ENCODE peak calls at places on chromosomes 6 and 20, in four cellular contexts. T, B, V and N are unnamed samples.

GRCh38 chr6:45132059-45132458 is 196.1 kb upstream of the RUNX2 start:
- DNase-seq in B (peak; percentile 31), T (peak; percentile 28), V (no peak), N (peak; percentile 37)

GRCh38 chr6:16238057-16238657 is at the start of gene GMPR:
- DNase-seq in B (peak; percentile 79), T (peak; percentile 54), V (peak; percentile 27), N (peak; percentile 91)

GRCh38 chr6:6497976-6498375 is 90.5 kb upstream of the LY86 start:
- DNase-seq in B (no peak), T (no peak), V (no peak), N (no peak)

GRCh38 chr6:25112207-25112874 is 166.8 kb upstream of the CARMIL1 start:
- DNase-seq in T (no peak), B (no peak), V (peak; percentile 88), N (peak; percentile 60)

GRCh38 chr6:91043751-91044150 is 456.9 kb upstream of the MAP3K7 start:
- DNase-seq in T (no peak), B (no peak), V (no peak), N (no peak)

GRCh38 chr6:111230351-111231077 is 143.2 kb downstream of the SLC16A10 start:
- DNase-seq in V (peak; percentile 67), T (peak; percentile 86), B (peak; percentile 87), N (peak; percentile 80)

GRCh38 chr6:154893927-154894326 is 101.2 kb upstream of the TIAM2 start:
- DNase-seq in V (no peak), B (peak; percentile 51), T (peak; percentile 46), N (peak; percentile 64)

GRCh38 chr6:151291145-151292055 is 51.6 kb downstream of the AKAP12 start:
- DNase-seq in B (no peak), V (no peak), T (peak; percentile 88), N (peak; percentile 84)

GRCh38 chr6:109457596-109457996 is 2.0 kb upstream of the MICAL1 start:
- DNase-seq in V (no peak), B (peak; percentile 62), T (no peak), N (no peak)

GRCh38 chr6:53593001-53593488 is 48.1 kb upstream of the GCLC start:
- DNase-seq in V (peak; percentile 74), B (peak; percentile 88), T (peak; percentile 94), N (peak; percentile 28)

GRCh38 chr6:144090384-144090783 is 5.0 kb downstream of the SF3B5 start:
- DNase-seq in V (no peak), B (peak; percentile 14), T (no peak), N (no peak)

GRCh38 chr6:72748759-72749158 is 126.9 kb downstream of the KCNQ5 start:
- DNase-seq in B (peak; percentile 93), T (peak; percentile 95), V (peak; percentile 98), N (peak; percentile 95)

GRCh38 chr20:48234951-48235350 is 449.7 kb upstream of the SULF2 start:
- DNase-seq in B (no peak), T (no peak), V (no peak), N (no peak)

GRCh38 chr6:84466521-84466920 is 239.1 kb upstream of the CEP162 start:
- DNase-seq in B (peak; percentile 81), V (peak; percentile 48), T (peak; percentile 88), N (peak; percentile 35)

GRCh38 chr6:85273870-85274269 is 176.0 kb upstream of the NT5E start:
- DNase-seq in B (peak; percentile 43), T (no peak), V (peak; percentile 2), N (no peak)

GRCh38 chr20:58547527-58548475 is 32.6 kb upstream of the APCDD1L start:
- DNase-seq in T (peak; percentile 89), B (peak; percentile 33), V (no peak), N (peak; percentile 42)

GRCh38 chr20:6818033-6818808 is 50.7 kb downstream of the BMP2 start:
- DNase-seq in V (no peak), T (peak; percentile 16), B (no peak), N (no peak)

GRCh38 chr6:41707565-41708200 is 27.7 kb downstream of the TFEB start:
- DNase-seq in T (no peak), V (no peak), B (no peak), N (no peak)

GRCh38 chr6:35027807-35028206 is 113.3 kb downstream of the TCP11 start:
- DNase-seq in B (no peak), V (no peak), T (no peak), N (no peak)

GRCh38 chr20:36672991-36673390 is 27.0 kb upstream of the SLA2 start:
- DNase-seq in T (no peak), V (no peak), B (no peak), N (no peak)

GRCh38 chr6:34518669-34519365 is 37.3 kb downstream of the SPDEF start:
- DNase-seq in B (no peak), T (no peak), V (no peak), N (no peak)

GRCh38 chr6:144006731-144007454 is 1.2 kb downstream of the PLAGL1 start:
- DNase-seq in B (peak; percentile 65), V (peak; percentile 49), T (peak; percentile 77), N (peak; percentile 63)

GRCh38 chr6:152300517-152300916 is 336.6 kb downstream of the SYNE1 start:
- DNase-seq in B (no peak), T (no peak), V (no peak), N (no peak)

GRCh38 chr20:61350500-61351250 is 98.6 kb downstream of the CDH4 start:
- DNase-seq in B (no peak), T (no peak), V (no peak), N (no peak)

GRCh38 chr6:41894366-41895299 is 542 bp downstream of the USP49 start:
- DNase-seq in T (peak; percentile 25), B (peak; percentile 54), V (peak; percentile 17), N (peak; percentile 28)

GRCh38 chr6:13668291-13668928 is 43.2 kb downstream of the RANBP9 start:
- DNase-seq in B (peak; percentile 26), V (peak; percentile 4), T (no peak), N (no peak)

GRCh38 chr6:20681243-20681684 is 147.0 kb downstream of the CDKAL1 start:
- DNase-seq in V (no peak), B (no peak), T (no peak), N (no peak)

GRCh38 chr20:63005862-63006564 is 751 bp downstream of the BHLHE23 start:
- DNase-seq in T (peak; percentile 24), V (peak; percentile 34), B (no peak), N (no peak)

GRCh38 chr6:162485464-162485863 is 242.1 kb downstream of the PRKN start:
- DNase-seq in V (no peak), T (no peak), B (no peak), N (no peak)
- H3K9ac ChIP-seq in V (no peak overlapping the region), T (no peak overlapping the region), B (no peak overlapping the region), N (no peak overlapping the region)

GRCh38 chr6:159065751-159066329 is 21.0 kb upstream of the TAGAP start:
- DNase-seq in B (no peak), V (no peak), T (no peak), N (no peak)

GRCh38 chr6:159066479-159066878 is 21.7 kb upstream of the TAGAP start:
- DNase-seq in V (no peak), B (peak; percentile 14), T (no peak), N (no peak)

GRCh38 chr6:159071843-159072769 is 27.3 kb upstream of the TAGAP start:
- DNase-seq in T (no peak), V (no peak), B (no peak), N (no peak)

GRCh38 chr6:159067334-159067733 is 22.5 kb upstream of the TAGAP start:
- DNase-seq in B (no peak), V (peak; percentile 54), T (no peak), N (no peak)

DNA sequence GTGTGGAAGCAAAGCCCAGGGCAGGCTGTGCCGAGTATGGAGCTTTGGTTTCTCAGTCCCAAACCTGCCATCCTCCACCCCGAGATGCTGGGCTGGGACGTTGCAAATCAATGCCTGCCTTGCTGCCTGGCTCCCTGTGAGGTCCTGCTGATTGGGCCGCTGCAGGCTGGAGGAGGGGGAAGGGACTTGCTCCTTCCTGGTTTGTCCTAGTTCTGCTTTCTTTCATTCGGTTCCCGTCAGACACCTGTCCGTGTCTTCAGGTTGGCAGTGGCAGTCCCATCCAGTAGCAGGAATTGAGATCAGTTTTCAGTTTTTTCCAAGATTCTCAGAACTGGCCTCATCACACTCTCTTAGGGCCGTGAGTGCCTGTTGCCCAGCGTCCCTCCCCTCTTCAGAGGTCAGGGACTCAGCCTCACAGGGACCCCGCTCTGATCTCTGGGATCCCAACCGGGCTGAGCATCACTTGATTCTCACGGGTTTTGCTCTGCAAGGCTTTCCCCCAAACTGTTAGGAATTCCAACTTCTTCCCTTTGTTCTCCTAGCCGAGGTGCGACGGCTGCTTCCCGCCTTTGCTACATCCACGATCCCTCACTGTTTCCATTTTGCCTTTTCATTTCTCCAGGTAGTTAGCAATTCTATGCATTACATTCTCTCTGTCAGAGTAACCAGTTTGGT is 24.2 kb upstream of the TAGAP start:
- DNase-seq in B (no peak), V (no peak), T (no peak), N (no peak)
- H3K4me3 ChIP-seq in B (no peak overlapping the region), V (no peak overlapping the region), T (no peak overlapping the region), N (no peak overlapping the region)

DNA sequence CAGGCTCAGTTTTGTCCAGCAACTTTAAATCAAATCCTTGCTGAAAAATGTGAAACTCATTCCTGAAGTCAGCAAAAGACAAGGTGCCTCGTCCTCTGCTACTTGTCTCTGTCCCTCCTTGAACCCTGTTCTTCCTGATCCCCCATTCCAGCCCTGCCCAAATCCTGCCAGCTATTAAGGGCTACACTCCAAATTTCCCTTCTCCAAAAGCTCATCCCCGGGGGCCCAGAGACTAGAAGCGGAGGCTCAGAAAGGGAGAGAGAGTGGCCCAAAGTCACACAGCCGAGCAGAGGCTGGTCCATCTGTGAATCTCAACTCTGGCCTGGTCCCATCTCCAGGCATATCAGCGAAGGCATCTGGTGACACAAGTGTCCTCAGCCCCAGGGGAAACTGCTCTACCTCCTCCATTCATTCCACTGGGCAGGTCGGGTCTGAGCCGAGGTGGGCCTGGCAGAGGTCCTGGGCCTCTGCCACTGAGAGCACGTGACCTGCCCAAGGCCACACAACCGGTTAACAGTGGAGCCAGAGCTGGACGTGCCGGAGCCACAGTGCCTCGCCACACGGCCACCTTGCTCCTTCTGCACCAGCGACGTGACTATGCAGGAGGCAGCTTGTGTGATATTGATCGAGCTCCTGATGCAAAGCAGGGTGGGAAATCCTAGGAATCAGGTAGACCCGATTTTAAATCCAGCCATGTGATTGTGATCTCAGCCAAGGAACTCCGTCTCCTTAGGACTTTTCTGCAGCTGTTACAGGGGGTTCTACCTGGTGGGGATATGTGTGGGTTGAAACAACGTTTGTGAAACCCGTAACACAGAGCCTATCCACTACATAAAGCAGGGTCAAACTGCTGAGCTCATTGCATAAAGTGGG is 28.6 kb downstream of the NOL4L start:
- DNase-seq in V (no peak), T (no peak), B (no peak), N (no peak)
- H3K4me1 ChIP-seq in V (peaks cover 15% of the 10 kb centered on the region), T (no peaks in the 10 kb centered on the region), B (no peaks in the 10 kb centered on the region), N (peaks cover 18% of the 10 kb centered on the region)

DNA sequence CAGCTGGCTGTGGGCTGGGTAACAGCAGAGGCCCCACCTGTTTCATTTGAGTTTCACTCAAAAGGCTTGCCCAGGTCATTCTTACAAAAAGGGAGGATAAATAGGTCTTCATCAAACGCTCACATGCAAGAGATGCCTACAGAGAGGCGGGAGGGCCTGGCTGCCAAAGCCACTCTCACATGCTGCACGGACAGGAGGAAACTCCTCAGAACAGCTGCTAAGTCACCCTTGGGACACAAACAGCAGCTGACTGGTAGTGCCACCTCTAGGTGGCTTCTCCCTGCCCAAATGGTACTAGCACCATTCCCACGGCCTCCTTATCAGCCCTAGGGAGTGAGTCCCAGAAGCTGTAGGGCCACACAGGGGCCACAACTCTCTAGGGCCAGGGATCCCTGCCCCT is 23.8 kb downstream of the SLC22A23 start:
- DNase-seq in B (no peak), V (no peak), T (no peak), N (no peak)
- H3K9ac ChIP-seq in B (no peak overlapping the region), V (peak overlapping the region; percentile 19), T (no peak overlapping the region), N (no peak overlapping the region)

GRCh38 chr6:116106146-116106545 is 5.5 kb downstream of the NT5DC1 start:
- DNase-seq in V (no peak), T (peak; percentile 69), B (no peak), N (peak; percentile 52)
- H3K4me3 ChIP-seq in V (no peak overlapping the region), T (no peak overlapping the region), B (no peak overlapping the region), N (peak overlapping the region; percentile 49)